ENCODE peak calls at places on chromosome 10, in seven cellular contexts. W is foreskin fibroblast, B is T-helper 22 cell, G is neural crest cell, Z is cardiac fibroblast, I is coronary artery, D is T-cell. C is an unnamed sample.

GRCh38 chr10:110668443-110668842 is 24.3 kb downstream of the RBM20 start:
- DNase-seq in W (no peak), B (no peak), G (no peak), Z (no peak), I (no peak), D (no peak), C (no peak)

GRCh38 chr10:119859422-119860258 is 13.0 kb downstream of the MCMBP start:
- DNase-seq in W (peak), B (no peak), G (no peak), Z (peak), I (no peak), D (no peak), C (no peak)

GRCh38 chr10:110824660-110825059 is 47.1 kb upstream of the PDCD4 start:
- DNase-seq in W (no peak), B (no peak), G (no peak), Z (no peak), I (no peak), D (no peak), C (no peak)

GRCh38 chr10:81026597-81026996 is 488.9 kb downstream of the SH2D4B start:
- DNase-seq in W (no peak), B (no peak), G (no peak), Z (peak), I (no peak), D (no peak), C (no peak)

GRCh38 chr10:114430688-114431413 is 26.5 kb upstream of the AFAP1L2 start:
- DNase-seq in W (no peak), B (no peak), G (no peak), Z (no peak), I (no peak), D (no peak), C (no peak)

GRCh38 chr10:131726460-131726861 is 174.3 kb upstream of the PPP2R2D start:
- DNase-seq in W (no peak), B (no peak), G (peak), Z (peak), I (peak), D (no peak), C (no peak)

GRCh38 chr10:76106611-76107010 is 675.2 kb downstream of the LRMDA start:
- DNase-seq in W (no peak), B (no peak), G (no peak), Z (no peak), I (no peak), D (no peak), C (no peak)

GRCh38 chr10:2851544-2851943 is 215.8 kb upstream of the PFKP start:
- DNase-seq in W (no peak), B (no peak), G (no peak), Z (no peak), I (no peak), D (no peak), C (no peak)

GRCh38 chr10:72693599-72693915 is 1.6 kb downstream of the MCU start:
- DNase-seq in W (no peak), B (no peak), G (no peak), Z (no peak), I (no peak), D (no peak), C (no peak)

GRCh38 chr10:129545257-129545656 is 78.2 kb downstream of the MGMT start:
- DNase-seq in W (no peak), B (no peak), G (no peak), Z (peak), I (no peak), D (no peak), C (no peak)

C was measured in effector memory CD4-positive, alpha-beta T cell.